ENCODE peak calls at places on chromosomes 2 and 18, in four cellular contexts. O, V, I and Q are unnamed samples.

GRCh38 chr2:98088261-98088660 is 1.3 kb downstream of the VWA3B start:
- DNase-seq in O (no peak), V (no peak), I (peak; percentile 62), Q (no peak)

GRCh38 chr2:228655341-228655740 is 473.9 kb upstream of the SPHKAP start:
- DNase-seq in I (no peak), O (no peak), V (no peak), Q (peak; percentile 13)

GRCh38 chr18:35122586-35123224 is 81.5 kb downstream of the MAPRE2 start:
- DNase-seq in V (no peak), O (peak; percentile 77), I (no peak), Q (no peak)

GRCh38 chr2:88627856-88628568 is 748 bp upstream of the EIF2AK3 start:
- DNase-seq in V (peak; percentile 89), I (peak; percentile 96), O (peak; percentile 96), Q (peak; percentile 89)

GRCh38 chr18:61244632-61245031 is 88.6 kb upstream of the CDH20 start:
- DNase-seq in V (no peak), I (no peak), O (no peak), Q (no peak)

GRCh38 chr2:218727502-218728165 is 17.0 kb downstream of the TTLL4 start:
- DNase-seq in V (no peak), O (no peak), I (no peak), Q (peak; percentile 29)

GRCh38 chr2:44753552-44754285 is 187.8 kb upstream of the SIX3 start:
- DNase-seq in O (no peak), I (no peak), V (no peak), Q (no peak)

GRCh38 chr2:207330912-207331311 is 165.2 kb upstream of the KLF7 start:
- DNase-seq in O (no peak), V (peak; percentile 31), I (no peak), Q (peak; percentile 100)

GRCh38 chr2:10918661-10919414 is 7.1 kb downstream of the KCNF1 start:
- DNase-seq in I (no peak), O (no peak), V (peak; percentile 89), Q (no peak)

GRCh38 chr2:145984541-145984940 is 1464.6 kb upstream of the ZEB2 start:
- DNase-seq in O (no peak), I (no peak), V (no peak), Q (peak; percentile 96)

GRCh38 chr2:147636888-147637270 is 207.9 kb upstream of the ACVR2A start:
- DNase-seq in I (no peak), O (no peak), V (no peak), Q (no peak)

GRCh38 chr2:23414106-23414505 is 29.1 kb downstream of the KLHL29 start:
- DNase-seq in O (no peak), I (no peak), V (no peak), Q (no peak)

GRCh38 chr2:231617059-231617926 is 24.6 kb downstream of the TEX44 start:
- DNase-seq in V (no peak), O (no peak), I (no peak), Q (peak; percentile 50)

GRCh38 chr2:152444448-152444847 is 109.5 kb downstream of the FMNL2 start:
- DNase-seq in I (no peak), O (no peak), V (no peak), Q (no peak)

GRCh38 chr18:31042391-31043181 is at the start of gene DSC3:
- DNase-seq in V (no peak), O (peak; percentile 49), I (peak; percentile 47), Q (peak; percentile 92)

GRCh38 chr2:82993631-82994030 is 1465.4 kb downstream of the SUCLG1 start:
- DNase-seq in V (no peak), O (no peak), I (no peak), Q (peak; percentile 99)

GRCh38 chr2:235711527-235711926 is 217.7 kb downstream of the AGAP1 start:
- DNase-seq in I (no peak), O (no peak), V (no peak), Q (no peak)

GRCh38 chr2:144217853-144218633 is 301.9 kb downstream of the ZEB2 start:
- DNase-seq in V (no peak), O (no peak), I (no peak), Q (no peak)

GRCh38 chr2:159613515-159614336 is 2.6 kb downstream of the BAZ2B start:
- DNase-seq in I (no peak), V (no peak), O (no peak), Q (peak; percentile 52)

GRCh38 chr2:21194828-21195227 is 71.1 kb downstream of the TDRD15 start:
- DNase-seq in V (no peak), I (no peak), O (no peak), Q (no peak)

GRCh38 chr2:177445223-177445622 is 52.6 kb downstream of the AGPS start:
- DNase-seq in O (no peak), I (no peak), V (no peak), Q (no peak)

GRCh38 chr2:39127973-39128372 is 7.1 kb upstream of the SOS1 start:
- DNase-seq in V (no peak), I (no peak), O (no peak), Q (peak; percentile 68)

GRCh38 chr18:47928466-47928865 is 2.0 kb downstream of the SMAD2 start:
- DNase-seq in O (no peak), V (no peak), I (no peak), Q (peak; percentile 75)

GRCh38 chr2:54402350-54402749 is 53.8 kb upstream of the SPTBN1 start:
- DNase-seq in I (no peak), O (peak; percentile 64), V (no peak), Q (no peak)

GRCh38 chr18:70329076-70329475 is 40.2 kb downstream of the SOCS6 start:
- DNase-seq in V (no peak), I (no peak), O (no peak), Q (no peak)

GRCh38 chr2:218964041-218964771 is 4.7 kb downstream of the CDK5R2 start:
- DNase-seq in O (no peak), V (no peak), I (no peak), Q (peak; percentile 91)

GRCh38 chr2:200703132-200703925 is 108.4 kb upstream of the BZW1 start:
- DNase-seq in I (no peak), V (no peak), O (no peak), Q (peak; percentile 79)

GRCh38 chr18:9221661-9222060 is 85.1 kb downstream of the ANKRD12 start:
- DNase-seq in I (no peak), O (no peak), V (no peak), Q (no peak)

GRCh38 chr2:162245051-162245450 is 1.8 kb upstream of the FAP start:
- DNase-seq in O (no peak), I (no peak), V (no peak), Q (peak; percentile 70)

GRCh38 chr2:71938659-71939587 is 208.7 kb downstream of the CYP26B1 start:
- DNase-seq in I (no peak), O (no peak), V (no peak), Q (no peak)

GRCh38 chr18:49500136-49500921 is 13.3 kb upstream of the C18orf32 start:
- DNase-seq in I (peak; percentile 26), O (no peak), V (no peak), Q (no peak)

GRCh38 chr2:125455110-125455509 is 1200.8 kb upstream of the GYPC start:
- DNase-seq in O (no peak), V (no peak), I (no peak), Q (peak; percentile 30)

GRCh38 chr2:219468410-219469185 is 30.1 kb upstream of the GMPPA start:
- DNase-seq in O (no peak), I (no peak), V (no peak), Q (no peak)

GRCh38 chr2:133424876-133425275 is 143.4 kb downstream of the NCKAP5 start:
- DNase-seq in O (no peak), V (no peak), I (no peak), Q (peak; percentile 26)

GRCh38 chr2:47784349-47784851 is 1.5 kb downstream of the MSH6 start:
- DNase-seq in O (no peak), V (no peak), I (no peak), Q (no peak)

GRCh38 chr2:17387591-17387990 is 130.6 kb downstream of the RAD51AP2 start:
- DNase-seq in O (no peak), V (no peak), I (no peak), Q (peak; percentile 20)

GRCh38 chr2:38554973-38555595 is 47.6 kb downstream of the HNRNPLL start:
- DNase-seq in O (no peak), V (no peak), I (no peak), Q (peak; percentile 17)

GRCh38 chr2:203936949-203937348 is 386 bp downstream of the ICOS start:
- DNase-seq in O (no peak), V (no peak), I (no peak), Q (no peak)
- H3K4me3 ChIP-seq in O (no peak overlapping the region), V (peak overlapping the region; percentile 10), I (peak overlapping the region; percentile 20), Q (no peak overlapping the region)

DNA sequence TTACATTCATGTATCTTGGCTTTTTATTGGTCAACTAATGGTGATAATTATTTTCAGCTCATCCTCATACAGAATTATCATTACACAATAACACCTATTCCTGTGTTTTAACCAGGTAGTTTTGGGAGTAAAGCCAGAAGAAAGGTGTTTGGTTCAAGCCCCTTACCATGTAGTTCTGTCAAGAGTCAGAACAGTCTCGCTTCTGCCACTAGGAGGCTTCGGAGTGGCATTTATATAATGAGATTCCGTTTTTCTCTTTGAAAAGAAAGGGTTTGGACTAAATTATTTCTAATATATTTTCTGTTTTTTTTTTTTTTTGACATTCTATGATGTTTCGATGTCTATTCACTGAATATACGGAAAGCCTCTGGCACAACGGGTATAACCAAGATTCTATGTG is 217.8 kb downstream of the CDH7 start:
- DNase-seq in V (no peak), O (no peak), I (no peak), Q (peak; percentile 5)
- TF ChIP-seq CTCF in V (no peak), O (no peak), I (peak; percentile 13), Q (peak; percentile 49)

DNA sequence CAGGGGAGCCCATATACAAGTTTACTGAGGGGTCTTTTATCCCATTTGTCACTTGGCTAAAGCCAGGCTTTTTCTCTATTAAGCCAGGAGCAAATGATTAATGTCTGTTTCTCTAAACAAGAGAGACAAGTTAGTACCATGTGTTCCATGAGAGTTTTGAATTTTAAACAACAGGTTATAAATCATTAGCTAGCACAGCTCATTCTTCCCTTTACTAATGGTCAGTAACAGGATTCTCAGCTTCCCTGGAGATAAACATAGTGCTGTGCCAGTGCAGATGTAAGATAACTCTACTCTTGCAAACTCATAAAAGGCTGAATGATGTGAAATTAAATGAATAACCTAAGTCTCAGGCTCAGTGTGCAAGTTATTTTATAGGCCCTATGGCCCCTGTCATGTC is 353.4 kb upstream of the FSIP2 start:
- DNase-seq in V (no peak), I (no peak), O (no peak), Q (no peak)
- H3K36me3 ChIP-seq in V (no peaks in the 10 kb centered on the region), I (no peaks in the 10 kb centered on the region), O (no peaks in the 10 kb centered on the region), Q (no peaks in the 10 kb centered on the region)

GRCh38 chr2:127853667-127854066 is 4.3 kb downstream of the POLR2D start:
- DNase-seq in V (no peak), O (no peak), I (no peak), Q (peak; percentile 15)
- H3K4me3 ChIP-seq in V (no peak overlapping the region), O (no peak overlapping the region), I (no peak overlapping the region), Q (no peak overlapping the region)

DNA sequence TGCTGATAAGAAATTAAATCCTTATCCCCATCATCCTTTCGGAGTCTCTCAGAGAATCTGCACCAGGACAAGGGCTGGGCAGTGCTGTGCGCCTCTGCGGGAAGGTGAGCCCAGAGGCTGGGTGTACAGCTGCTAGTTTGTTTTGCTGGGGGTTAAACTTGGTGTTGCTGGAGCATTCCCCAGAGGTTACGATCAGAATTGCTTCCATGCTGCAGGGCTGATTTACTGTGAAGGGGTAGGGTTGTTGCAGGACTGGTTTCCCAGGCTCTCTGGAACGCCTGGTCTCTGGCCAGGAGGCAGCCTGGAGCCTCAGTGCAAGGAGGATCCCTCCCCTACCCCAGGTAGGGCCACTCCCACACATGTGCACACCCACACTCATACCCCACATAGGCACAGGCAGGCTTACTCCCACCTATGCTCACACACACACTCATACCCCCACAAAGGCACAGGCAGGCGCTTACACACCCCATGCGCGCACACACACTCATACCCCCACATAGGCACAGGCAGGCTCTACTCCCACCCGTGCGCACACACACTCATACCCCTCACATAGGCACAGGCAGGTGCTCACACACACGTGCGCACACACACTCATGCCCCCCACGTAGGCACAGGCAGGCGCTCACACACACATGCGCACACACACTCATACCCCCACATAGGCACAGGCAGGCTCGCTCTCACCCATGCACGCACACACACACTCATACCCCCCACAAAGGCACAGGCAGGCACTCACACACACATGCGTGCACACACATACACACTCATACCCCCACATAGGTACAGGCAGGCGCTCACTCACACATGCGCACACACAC is 11.3 kb downstream of the CNNM4 start:
- DNase-seq in O (no peak), I (peak; percentile 73), V (peak; percentile 86), Q (peak; percentile 72)
- TF ChIP-seq CTCF in O (no peak), I (no peak), V (no peak), Q (peak; percentile 46)